ENCODE peak calls at places on chromosome 17, in eight cellular contexts. K, A, Q, M, D, I, J and G are unnamed samples.

GRCh38 chr17:1533649-1534325 is 17.4 kb upstream of the INPP5K start:
- DNase-seq in K (no peak), A (no peak), Q (no peak), M (no peak), D (no peak), I (no peak), J (no peak), G (no peak)

GRCh38 chr17:40074175-40074512 is 11.4 kb downstream of the THRA start:
- DNase-seq in K (no peak), A (no peak), Q (no peak), M (no peak), D (no peak), I (no peak), J (no peak), G (no peak)

GRCh38 chr17:80263253-80264047 is 2.8 kb downstream of the RNF213 start:
- DNase-seq in K (peak; percentile 82), A (peak; percentile 81), Q (peak; percentile 90), M (peak; percentile 86), D (peak; percentile 78), I (peak; percentile 67), J (peak; percentile 95), G (no peak)

GRCh38 chr17:53119773-53120172 is 703.0 kb upstream of the KIF2B start:
- DNase-seq in K (no peak), A (no peak), Q (no peak), M (no peak), D (no peak), I (no peak), J (no peak), G (no peak)

GRCh38 chr17:70699408-70699807 is 530.1 kb downstream of the KCNJ2 start:
- DNase-seq in K (no peak), A (no peak), Q (no peak), M (no peak), D (no peak), I (no peak), J (no peak), G (no peak)

GRCh38 chr17:78381601-78382168 is 3.2 kb downstream of the PGS1 start:
- DNase-seq in K (no peak), A (no peak), Q (peak; percentile 70), M (no peak), D (peak; percentile 19), I (no peak), J (no peak), G (no peak)

GRCh38 chr17:79695293-79696158 is 35.2 kb upstream of the ENPP7 start:
- DNase-seq in K (no peak), A (peak; percentile 22), Q (no peak), M (peak; percentile 18), D (no peak), I (no peak), J (no peak), G (no peak)

GRCh38 chr17:57545836-57546305 is 199.2 kb downstream of the CCDC182 start:
- DNase-seq in K (no peak), A (no peak), Q (no peak), M (no peak), D (no peak), I (no peak), J (no peak), G (no peak)

GRCh38 chr17:43106552-43106951 is 18.6 kb downstream of the BRCA1 start:
- DNase-seq in K (no peak), A (no peak), Q (no peak), M (no peak), D (no peak), I (no peak), J (no peak), G (no peak)

GRCh38 chr17:71764507-71764906 is 356.3 kb upstream of the SOX9 start:
- DNase-seq in K (no peak), A (no peak), Q (no peak), M (peak; percentile 3), D (no peak), I (no peak), J (peak; percentile 4), G (no peak)

GRCh38 chr17:70171159-70171558 is 1.8 kb downstream of the KCNJ2 start:
- DNase-seq in K (no peak), A (no peak), Q (no peak), M (peak; percentile 22), D (no peak), I (no peak), J (no peak), G (no peak)

GRCh38 chr17:15464211-15464610 is 3.2 kb downstream of the CDRT4 start:
- DNase-seq in K (no peak), A (no peak), Q (no peak), M (no peak), D (no peak), I (no peak), J (no peak), G (no peak)

GRCh38 chr17:16297367-16298139 is 55.7 kb downstream of the CENPV start:
- DNase-seq in K (no peak), A (no peak), Q (no peak), M (no peak), D (no peak), I (no peak), J (no peak), G (no peak)

GRCh38 chr17:45940826-45941225 is 46.5 kb downstream of the MAPT start:
- DNase-seq in K (no peak), A (no peak), Q (no peak), M (no peak), D (no peak), I (no peak), J (no peak), G (no peak)

GRCh38 chr17:50479522-50480141 is 972 bp downstream of the RSAD1 start:
- DNase-seq in K (peak; percentile 70), A (peak; percentile 69), Q (peak; percentile 73), M (peak; percentile 80), D (peak; percentile 66), I (peak; percentile 79), J (peak; percentile 79), G (no peak)

GRCh38 chr17:39155654-39156053 is 4.2 kb upstream of the PLXDC1 start:
- DNase-seq in K (no peak), A (no peak), Q (no peak), M (no peak), D (no peak), I (no peak), J (no peak), G (no peak)

GRCh38 chr17:50201226-50201854 is at the start of gene COL1A1:
- DNase-seq in K (no peak), A (peak; percentile 87), Q (no peak), M (peak; percentile 87), D (no peak), I (peak; percentile 96), J (no peak), G (no peak)

GRCh38 chr17:9902116-9902515 is 3.0 kb downstream of the RCVRN start:
- DNase-seq in K (no peak), A (no peak), Q (no peak), M (no peak), D (no peak), I (no peak), J (no peak), G (no peak)

GRCh38 chr17:34424814-34425490 is 61.9 kb upstream of the CCL1 start:
- DNase-seq in K (no peak), A (no peak), Q (no peak), M (no peak), D (no peak), I (no peak), J (no peak), G (no peak)

GRCh38 chr17:82060614-82061013 is 5.0 kb downstream of the DUS1L start:
- DNase-seq in K (peak; percentile 9), A (no peak), Q (no peak), M (no peak), D (no peak), I (no peak), J (peak; percentile 6), G (no peak)

GRCh38 chr17:41049110-41049509 is 2.0 kb upstream of the KRTAP2-1 start:
- DNase-seq in K (no peak), A (no peak), Q (no peak), M (peak; percentile 90), D (no peak), I (peak; percentile 93), J (no peak), G (no peak)

GRCh38 chr17:4604111-4604644 is 19.8 kb downstream of the SMTNL2 start:
- DNase-seq in K (no peak), A (peak; percentile 70), Q (no peak), M (peak; percentile 63), D (no peak), I (peak; percentile 13), J (no peak), G (no peak)